ENCODE peak calls at places on chromosomes 4 and X, in nine cellular contexts. X is tibial nerve, C is psoas muscle, G is H9, Z is GM10248, Y is neural progenitor cell, T is cardiac fibroblast, U is sigmoid colon, P is ovary. D is an unnamed sample.

GRCh38 chr4:87060957-87061356 is 126.1 kb downstream of the AFF1 start:
- DNase-seq in X (no peak), C (no peak), G (no peak), Z (no peak), Y (no peak), T (peak), U (no peak), P (no peak), D (no peak)

GRCh38 chr4:66331761-66332160 is 661.5 kb upstream of the EPHA5 start:
- DNase-seq in X (no peak), C (no peak), G (no peak), Z (no peak), Y (no peak), T (peak), U (no peak), P (no peak), D (no peak)

GRCh38 chrX:122421434-122422121 is 762.5 kb upstream of the GRIA3 start:
- DNase-seq in X (no peak), C (no peak), G (no peak), Z (no peak), Y (peak), T (no peak), U (no peak), P (no peak), D (no peak)

GRCh38 chr4:140357868-140358267 is 15.6 kb upstream of the SCOC start:
- DNase-seq in X (no peak), C (no peak), G (no peak), Z (no peak), Y (peak), T (no peak), U (no peak), P (no peak), D (no peak)

GRCh38 chrX:2587146-2587545 is 86.4 kb upstream of the DHRSX start:
- DNase-seq in X (no peak), C (no peak), G (no peak), Z (no peak), Y (no peak), T (no peak), U (no peak), P (no peak), D (no peak)

GRCh38 chrX:142576615-142577014 is 371.5 kb upstream of the MAGEC2 start:
- DNase-seq in X (no peak), C (no peak), G (no peak), Z (no peak), Y (no peak), T (no peak), U (no peak), P (no peak), D (no peak)

GRCh38 chr4:182724414-182724813 is 192.8 kb downstream of the DCTD start:
- DNase-seq in X (no peak), C (no peak), G (no peak), Z (no peak), Y (no peak), T (no peak), U (no peak), P (no peak), D (no peak)

GRCh38 chrX:43720961-43721360 is 64.9 kb downstream of the MAOA start:
- DNase-seq in X (no peak), C (no peak), G (no peak), Z (no peak), Y (no peak), T (no peak), U (no peak), P (no peak), D (no peak)

GRCh38 chrX:76850851-76851250 is 423.3 kb downstream of the MAGEE1 start:
- DNase-seq in X (no peak), C (no peak), G (peak), Z (no peak), Y (peak), T (no peak), U (no peak), P (no peak), D (no peak)

GRCh38 chr4:17535906-17536305 is 20.9 kb downstream of the CLRN2 start:
- DNase-seq in X (no peak), C (no peak), G (no peak), Z (no peak), Y (no peak), T (peak), U (no peak), P (no peak), D (no peak)

GRCh38 chrX:140050906-140051305 is 85.6 kb upstream of the CXorf66 start:
- DNase-seq in X (no peak), C (no peak), G (no peak), Z (no peak), Y (no peak), T (peak), U (no peak), P (no peak), D (peak)

GRCh38 chrX:116232833-116233232 is 62.3 kb downstream of the AGTR2 start:
- DNase-seq in X (no peak), C (no peak), G (no peak), Z (no peak), Y (no peak), T (peak), U (no peak), P (no peak), D (no peak)

GRCh38 chr4:155062948-155063347 is 145.5 kb upstream of the NPY2R start:
- DNase-seq in X (no peak), C (no peak), G (no peak), Z (no peak), Y (no peak), T (no peak), U (no peak), P (no peak), D (no peak)

GRCh38 chr4:35695401-35695800 is 548.9 kb downstream of the ARAP2 start:
- DNase-seq in X (no peak), C (no peak), G (no peak), Z (no peak), Y (peak), T (no peak), U (no peak), P (no peak), D (no peak)

GRCh38 chr4:836781-837301 is 10.9 kb upstream of the CPLX1 start:
- DNase-seq in X (no peak), C (peak), G (no peak), Z (no peak), Y (no peak), T (no peak), U (no peak), P (peak), D (no peak)

GRCh38 chrX:129653181-129653984 is 1.4 kb downstream of the APLN start:
- DNase-seq in X (no peak), C (no peak), G (peak), Z (no peak), Y (no peak), T (no peak), U (no peak), P (no peak), D (no peak)

GRCh38 chrX:39809326-39809725 is 288.4 kb downstream of the BCOR start:
- DNase-seq in X (no peak), C (no peak), G (no peak), Z (no peak), Y (no peak), T (peak), U (no peak), P (no peak), D (no peak)

GRCh38 chrX:68995386-68995779 is 166.6 kb downstream of the EFNB1 start:
- DNase-seq in X (no peak), C (no peak), G (no peak), Z (peak), Y (no peak), T (no peak), U (no peak), P (no peak), D (no peak)

GRCh38 chr4:30956891-30957290 is 236.7 kb downstream of the PCDH7 start:
- DNase-seq in X (no peak), C (no peak), G (no peak), Z (no peak), Y (no peak), T (no peak), U (no peak), P (no peak), D (no peak)

GRCh38 chr4:153257151-153257620 is 52.9 kb downstream of the TRIM2 start:
- DNase-seq in X (no peak), C (peak), G (peak), Z (peak), Y (peak), T (peak), U (no peak), P (peak), D (no peak)

GRCh38 chr4:39029752-39030694 is 2.2 kb downstream of the TMEM156 start:
- DNase-seq in X (no peak), C (no peak), G (no peak), Z (peak), Y (no peak), T (no peak), U (no peak), P (no peak), D (no peak)

GRCh38 chr4:77076889-77077635 is 1.3 kb upstream of the CCNI start:
- DNase-seq in X (no peak), C (no peak), G (no peak), Z (no peak), Y (no peak), T (no peak), U (no peak), P (no peak), D (no peak)

GRCh38 chr4:70564033-70564432 is 28.0 kb upstream of the AMBN start:
- DNase-seq in X (no peak), C (no peak), G (no peak), Z (no peak), Y (no peak), T (no peak), U (no peak), P (no peak), D (no peak)

GRCh38 chrX:42732506-42732905 is 45.5 kb downstream of the PPP1R2C start:
- DNase-seq in X (no peak), C (peak), G (no peak), Z (no peak), Y (no peak), T (peak), U (no peak), P (no peak), D (no peak)

GRCh38 chrX:3154386-3154991 is 113.2 kb downstream of the ARSF start:
- DNase-seq in X (no peak), C (no peak), G (no peak), Z (no peak), Y (no peak), T (no peak), U (no peak), P (no peak), D (no peak)

GRCh38 chr4:55554453-55555030 is 7.8 kb upstream of the CLOCK start:
- DNase-seq in X (no peak), C (no peak), G (no peak), Z (peak), Y (no peak), T (peak), U (no peak), P (no peak), D (no peak)

GRCh38 chr4:69323284-69323683 is 43.0 kb downstream of the UGT2B28 start:
- DNase-seq in X (no peak), C (no peak), G (no peak), Z (no peak), Y (no peak), T (no peak), U (no peak), P (no peak), D (no peak)

GRCh38 chrX:133401539-133401938 is 13.8 kb downstream of the GPC4 start:
- DNase-seq in X (no peak), C (no peak), G (no peak), Z (no peak), Y (no peak), T (no peak), U (no peak), P (no peak), D (no peak)

GRCh38 chr4:3073158-3074077 is 920 bp downstream of the HTT-AS start:
- DNase-seq in X (no peak), C (no peak), G (peak), Z (no peak), Y (peak), T (no peak), U (peak), P (peak), D (no peak)

GRCh38 chr4:81807927-81808672 is 336.4 kb upstream of the RASGEF1B start:
- DNase-seq in X (no peak), C (no peak), G (no peak), Z (no peak), Y (no peak), T (no peak), U (no peak), P (no peak), D (no peak)

GRCh38 chrX:7706032-7706431 is 136.9 kb upstream of the VCX start:
- DNase-seq in X (no peak), C (no peak), G (no peak), Z (no peak), Y (no peak), T (peak), U (no peak), P (no peak), D (no peak)

GRCh38 chr4:97653701-97654100 is 489.6 kb downstream of the STPG2 start:
- DNase-seq in X (no peak), C (no peak), G (no peak), Z (no peak), Y (no peak), T (no peak), U (no peak), P (no peak), D (no peak)

GRCh38 chr4:133151681-133152329 is 2.7 kb downstream of the PCDH10 start:
- DNase-seq in X (no peak), C (no peak), G (peak), Z (peak), Y (peak), T (no peak), U (peak), P (no peak), D (no peak)

GRCh38 chr4:169158046-169158445 is 112.7 kb downstream of the SH3RF1 start:
- DNase-seq in X (no peak), C (no peak), G (no peak), Z (no peak), Y (no peak), T (peak), U (no peak), P (no peak), D (no peak)

GRCh38 chr4:163228648-163229047 is 62.0 kb upstream of the NAF1 start:
- DNase-seq in X (no peak), C (no peak), G (no peak), Z (no peak), Y (no peak), T (no peak), U (no peak), P (no peak), D (no peak)

GRCh38 chrX:43165343-43165920 is 387.5 kb upstream of the PPP1R2C start:
- DNase-seq in X (no peak), C (no peak), G (no peak), Z (no peak), Y (no peak), T (no peak), U (no peak), P (no peak), D (no peak)

GRCh38 chr4:124179521-124180186 is 532.9 kb downstream of the ANKRD50 start:
- DNase-seq in X (no peak), C (no peak), G (no peak), Z (no peak), Y (no peak), T (no peak), U (no peak), P (no peak), D (no peak)

GRCh38 chrX:24023538-24023937 is 3.4 kb downstream of the KLHL15 start:
- DNase-seq in X (no peak), C (no peak), G (no peak), Z (no peak), Y (no peak), T (no peak), U (no peak), P (no peak), D (no peak)

GRCh38 chrX:24019448-24019847 is 7.5 kb downstream of the KLHL15 start:
- DNase-seq in X (no peak), C (no peak), G (no peak), Z (no peak), Y (no peak), T (no peak), U (no peak), P (no peak), D (no peak)

GRCh38 chrX:24023972-24024664 is 2.9 kb downstream of the KLHL15 start:
- DNase-seq in X (peak), C (no peak), G (no peak), Z (no peak), Y (peak), T (peak), U (no peak), P (no peak), D (no peak)

GRCh38 chrX:24017674-24018073 is 9.3 kb downstream of the KLHL15 start:
- DNase-seq in X (no peak), C (no peak), G (no peak), Z (no peak), Y (no peak), T (no peak), U (no peak), P (no peak), D (no peak)

GRCh38 chrX:24020280-24020876 is 6.6 kb downstream of the KLHL15 start:
- DNase-seq in X (no peak), C (no peak), G (no peak), Z (no peak), Y (no peak), T (no peak), U (no peak), P (no peak), D (no peak)
- TF ChIP-seq CTCF in X (no peak), C (no peak), G (no peak), Z (no peak), Y (no peak), T (no peak), U (no peak), P (no peak), D (no peak)

DNA sequence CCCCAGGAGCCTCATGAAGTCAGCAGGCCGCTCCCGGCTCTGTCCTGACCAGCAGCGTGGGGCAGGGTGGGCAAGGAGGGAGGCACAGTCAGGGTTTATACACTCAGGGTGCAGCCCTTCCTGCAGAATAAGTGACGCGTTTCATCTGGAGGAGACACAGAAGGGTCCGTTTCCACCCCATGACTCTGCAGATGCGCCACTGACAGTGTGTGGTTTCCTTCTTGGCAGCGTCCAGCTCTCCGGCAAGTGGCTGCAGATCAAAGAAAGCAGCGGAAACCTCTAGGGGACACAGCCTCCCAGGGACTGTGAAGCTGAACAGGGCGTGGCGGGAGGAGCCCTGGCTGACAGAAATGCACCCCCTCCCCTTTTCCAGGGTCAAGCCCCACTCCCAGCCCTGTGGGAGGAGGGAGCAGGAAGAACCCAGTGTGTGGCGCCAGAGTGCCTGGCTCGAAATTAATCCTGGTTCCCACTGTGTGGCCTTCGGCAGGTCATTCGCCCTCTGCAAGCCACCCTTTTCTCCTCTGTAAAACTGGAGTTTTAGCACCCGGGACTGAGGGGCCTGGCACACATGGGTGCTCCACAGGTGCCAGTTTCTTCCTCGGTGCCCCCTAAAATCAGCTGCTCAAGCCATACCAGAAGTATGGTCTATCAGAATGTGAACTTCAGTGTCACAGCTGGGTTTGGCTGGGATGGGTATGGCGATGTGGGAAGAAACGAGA is 17.3 kb upstream of the TBC1D14 start:
- DNase-seq in X (peak), C (peak), G (peak), Z (peak), Y (peak), T (peak), U (peak), P (peak), D (no peak)
- TF ChIP-seq CTCF in X (no peak), C (no peak), G (peak), Z (peak), Y (peak), T (no peak), U (no peak), P (no peak), D (peak)

GRCh38 chrX:83501540-83501939 is 6.5 kb upstream of the POU3F4 start:
- DNase-seq in X (no peak), C (no peak), G (peak), Z (no peak), Y (peak), T (no peak), U (no peak), P (no peak), D (no peak)
- TF ChIP-seq CTCF in X (no peak), C (no peak), G (no peak), Z (no peak), Y (peak), T (no peak), U (no peak), P (no peak), D (no peak)

GRCh38 chr4:142663828-142664227 is 182.3 kb downstream of the INPP4B start:
- DNase-seq in X (no peak), C (no peak), G (no peak), Z (no peak), Y (no peak), T (peak), U (no peak), P (no peak), D (no peak)

GRCh38 chr4:142656178-142656577 is 189.9 kb downstream of the INPP4B start:
- DNase-seq in X (no peak), C (peak), G (no peak), Z (no peak), Y (peak), T (peak), U (no peak), P (no peak), D (no peak)

DNA sequence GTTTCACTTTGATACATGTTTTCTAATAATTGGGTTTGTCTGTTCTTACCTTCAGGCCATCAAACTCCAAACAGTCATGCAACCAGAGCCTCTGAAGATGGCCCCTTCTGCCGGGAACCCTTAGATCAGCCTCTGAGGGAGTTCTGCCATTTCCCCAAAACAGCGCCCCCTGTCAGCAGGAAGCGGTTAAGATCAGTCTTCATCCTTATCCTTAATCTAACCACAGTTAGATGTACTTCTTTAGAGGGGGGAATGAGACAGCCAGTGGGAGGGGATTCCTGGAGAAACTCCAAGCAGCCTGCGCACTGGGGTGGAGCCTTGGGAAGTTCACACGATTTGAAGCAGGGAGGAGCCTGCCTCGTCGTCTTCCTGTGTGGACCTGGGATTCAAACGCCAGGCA is 185.4 kb downstream of the INPP4B start:
- DNase-seq in X (no peak), C (no peak), G (peak), Z (no peak), Y (no peak), T (no peak), U (no peak), P (no peak), D (no peak)
- TF ChIP-seq CTCF in X (no peak), C (no peak), G (peak), Z (no peak), Y (peak), T (no peak), U (no peak), P (no peak), D (no peak)

D was measured in LNCaP clone FGC.